ENCODE peak calls at places on chromosomes 13 and 19, in four cellular contexts. One of them, this sample, is unnamed.

GRCh38 chr19:532578-533484 is 1.3 kb downstream of the CDC34 start:
- DNase-seq in body of pancreas: peak
- DNase-seq in lung: peak
- DNase-seq in colonic mucosa: peak
- DNase-seq in this sample: peak

GRCh38 chr19:10517760-10518443 is 655 bp upstream of the S1PR5 start:
- DNase-seq in colonic mucosa: no peak
- DNase-seq in body of pancreas: peak
- DNase-seq in lung: no peak
- DNase-seq in this sample: no peak

GRCh38 chr13:29196409-29197074 is 376.4 kb downstream of the MTUS2 start:
- DNase-seq in lung: no peak
- DNase-seq in colonic mucosa: no peak
- DNase-seq in body of pancreas: no peak
- DNase-seq in this sample: no peak

GRCh38 chr13:68810660-68811059 is 1297.0 kb upstream of the ATXN8OS start:
- DNase-seq in body of pancreas: no peak
- DNase-seq in colonic mucosa: no peak
- DNase-seq in lung: no peak
- DNase-seq in this sample: no peak

GRCh38 chr19:28794301-28794700 is 418.6 kb downstream of the UQCRFS1 start:
- DNase-seq in colonic mucosa: no peak
- DNase-seq in lung: no peak
- DNase-seq in body of pancreas: no peak
- DNase-seq in this sample: no peak

GRCh38 chr13:30881191-30881651 is 24.9 kb upstream of the MEDAG start:
- DNase-seq in lung: no peak
- DNase-seq in colonic mucosa: no peak
- DNase-seq in body of pancreas: no peak
- DNase-seq in this sample: no peak

GRCh38 chr19:29320076-29320475 is 107.1 kb upstream of the UQCRFS1 start:
- DNase-seq in lung: no peak
- DNase-seq in colonic mucosa: no peak
- DNase-seq in body of pancreas: no peak
- DNase-seq in this sample: no peak

GRCh38 chr13:98456423-98456845 is 120.5 kb downstream of the STK24 start:
- DNase-seq in body of pancreas: no peak
- DNase-seq in lung: no peak
- DNase-seq in colonic mucosa: no peak
- DNase-seq in this sample: no peak

GRCh38 chr13:49895826-49896225 is 40.3 kb downstream of the SPRYD7 start:
- DNase-seq in body of pancreas: no peak
- DNase-seq in lung: no peak
- DNase-seq in colonic mucosa: no peak
- DNase-seq in this sample: no peak

GRCh38 chr13:106797081-106797640 is 229.2 kb upstream of the ARGLU1 start:
- DNase-seq in body of pancreas: no peak
- DNase-seq in lung: no peak
- DNase-seq in colonic mucosa: no peak
- DNase-seq in this sample: no peak

GRCh38 chr19:47102561-47103135 is 10.9 kb downstream of the ZC3H4 start:
- DNase-seq in body of pancreas: no peak
- DNase-seq in lung: no peak
- DNase-seq in colonic mucosa: no peak
- DNase-seq in this sample: no peak

GRCh38 chr13:33230178-33230881 is 55.2 kb downstream of the STARD13 start:
- DNase-seq in colonic mucosa: no peak
- DNase-seq in lung: no peak
- DNase-seq in body of pancreas: no peak
- DNase-seq in this sample: no peak
- H3K4me3 ChIP-seq in colonic mucosa: no peak
- H3K4me3 ChIP-seq in lung: no peak
- H3K4me3 ChIP-seq in body of pancreas: no peak
- H3K4me3 ChIP-seq in this sample: no peak

GRCh38 chr13:80029170-80029569 is 311.8 kb downstream of the SPRY2 start:
- DNase-seq in colonic mucosa: peak
- DNase-seq in lung: no peak
- DNase-seq in body of pancreas: peak
- DNase-seq in this sample: no peak

GRCh38 chr13:80033286-80033685 is 307.6 kb downstream of the SPRY2 start:
- DNase-seq in colonic mucosa: no peak
- DNase-seq in lung: no peak
- DNase-seq in body of pancreas: no peak
- DNase-seq in this sample: no peak

GRCh38 chr13:80035096-80035495 is 305.8 kb downstream of the SPRY2 start:
- DNase-seq in lung: no peak
- DNase-seq in body of pancreas: no peak
- DNase-seq in colonic mucosa: no peak
- DNase-seq in this sample: no peak

GRCh38 chr13:80030491-80030890 is 310.4 kb downstream of the SPRY2 start:
- DNase-seq in body of pancreas: peak
- DNase-seq in lung: peak
- DNase-seq in colonic mucosa: peak
- DNase-seq in this sample: no peak
- TF ChIP-seq CTCF in body of pancreas: peak
- TF ChIP-seq CTCF in lung: no peak
- TF ChIP-seq CTCF in colonic mucosa: peak
- TF ChIP-seq CTCF in this sample: no peak

GRCh38 chr19:37009871-37010270 is 68.4 kb upstream of the ZNF420 start:
- DNase-seq in lung: no peak
- DNase-seq in colonic mucosa: no peak
- DNase-seq in body of pancreas: no peak
- DNase-seq in this sample: no peak

GRCh38 chr19:37012093-37012745 is 66.0 kb upstream of the ZNF420 start:
- DNase-seq in colonic mucosa: no peak
- DNase-seq in body of pancreas: no peak
- DNase-seq in lung: no peak
- DNase-seq in this sample: no peak

GRCh38 chr19:37007587-37008220 is 70.5 kb upstream of the ZNF420 start:
- DNase-seq in lung: peak
- DNase-seq in body of pancreas: peak
- DNase-seq in colonic mucosa: peak
- DNase-seq in this sample: peak
- H3K4me3 ChIP-seq in lung: peak
- H3K4me3 ChIP-seq in body of pancreas: no peak
- H3K4me3 ChIP-seq in colonic mucosa: peak
- H3K4me3 ChIP-seq in this sample: peak

GRCh38 chr19:56611288-56611687 is 16.2 kb downstream of the ZNF71 start:
- DNase-seq in colonic mucosa: no peak
- DNase-seq in body of pancreas: no peak
- DNase-seq in lung: no peak
- DNase-seq in this sample: no peak
- TF ChIP-seq CTCF in colonic mucosa: no peak
- TF ChIP-seq CTCF in body of pancreas: no peak
- TF ChIP-seq CTCF in lung: no peak
- TF ChIP-seq CTCF in this sample: no peak

This sample was measured in stomach.